ENCODE peak calls at places on chromosome 14, in seven cellular contexts. Z is heart left ventricle, Y is transverse colon, B is breast epithelium, P is adrenal gland, F is tibial nerve, E is gastrocnemius medialis. X is an unnamed sample. For H3K4me1, the result is how much of the 10 kb centered on the place peaks cover.

GRCh38 chr14:91752956-91753355 is 21.1 kb upstream of the CATSPERB start:
- DNase-seq in Y (no peak), F (no peak), Z (no peak), P (no peak), B (no peak), E (no peak), X (no peak)

GRCh38 chr14:36773136-36773540 is 111.5 kb downstream of the PAX9 start:
- DNase-seq in Z (no peak), E (no peak), Y (no peak), P (no peak), B (no peak), F (no peak), X (no peak)

GRCh38 chr14:32620303-32620702 is 291.2 kb downstream of the AKAP6 start:
- DNase-seq in Y (no peak), E (no peak), B (no peak), Z (no peak), P (no peak), F (no peak), X (no peak)

GRCh38 chr14:35883677-35884293 is 57.6 kb downstream of the BRMS1L start:
- DNase-seq in B (no peak), Z (no peak), Y (peak), E (no peak), P (no peak), F (no peak), X (no peak)

GRCh38 chr14:94388896-94389469 is 581 bp upstream of the SERPINA1 start:
- DNase-seq in B (no peak), Z (no peak), Y (no peak), F (no peak), P (no peak), E (no peak), X (no peak)

GRCh38 chr14:83706555-83706954 is 1823.4 kb upstream of the FLRT2 start:
- DNase-seq in P (no peak), F (no peak), Z (no peak), Y (no peak), E (no peak), B (no peak), X (no peak)

GRCh38 chr14:23469906-23470403 is 452 bp downstream of the NGDN start:
- DNase-seq in E (no peak), F (no peak), P (no peak), Z (no peak), Y (no peak), B (no peak), X (no peak)

GRCh38 chr14:88477513-88478250 is 77.1 kb downstream of the PTPN21 start:
- DNase-seq in E (no peak), Y (no peak), B (no peak), F (no peak), P (no peak), Z (no peak), X (no peak)

GRCh38 chr14:104235686-104236085 is 97.3 kb downstream of the KIF26A start:
- DNase-seq in B (no peak), F (no peak), Z (no peak), Y (no peak), P (no peak), E (no peak), X (no peak)

GRCh38 chr14:52730708-52731111 is 744 bp downstream of the STYX start:
- DNase-seq in P (no peak), E (no peak), Z (no peak), F (no peak), B (no peak), Y (no peak), X (no peak)

GRCh38 chr14:88831285-88831684 is 6.8 kb downstream of the TTC8 start:
- DNase-seq in Z (no peak), B (peak), F (no peak), Y (no peak), P (peak), E (no peak), X (no peak)

GRCh38 chr14:67492538-67492937 is 4.0 kb upstream of the TMEM229B start:
- DNase-seq in P (no peak), F (no peak), Z (no peak), Y (no peak), B (no peak), E (no peak), X (no peak)

GRCh38 chr14:36512585-36513003 is 7.4 kb downstream of the NKX2-1 start:
- DNase-seq in P (no peak), B (no peak), E (no peak), Y (no peak), F (no peak), Z (no peak), X (no peak)

DNA sequence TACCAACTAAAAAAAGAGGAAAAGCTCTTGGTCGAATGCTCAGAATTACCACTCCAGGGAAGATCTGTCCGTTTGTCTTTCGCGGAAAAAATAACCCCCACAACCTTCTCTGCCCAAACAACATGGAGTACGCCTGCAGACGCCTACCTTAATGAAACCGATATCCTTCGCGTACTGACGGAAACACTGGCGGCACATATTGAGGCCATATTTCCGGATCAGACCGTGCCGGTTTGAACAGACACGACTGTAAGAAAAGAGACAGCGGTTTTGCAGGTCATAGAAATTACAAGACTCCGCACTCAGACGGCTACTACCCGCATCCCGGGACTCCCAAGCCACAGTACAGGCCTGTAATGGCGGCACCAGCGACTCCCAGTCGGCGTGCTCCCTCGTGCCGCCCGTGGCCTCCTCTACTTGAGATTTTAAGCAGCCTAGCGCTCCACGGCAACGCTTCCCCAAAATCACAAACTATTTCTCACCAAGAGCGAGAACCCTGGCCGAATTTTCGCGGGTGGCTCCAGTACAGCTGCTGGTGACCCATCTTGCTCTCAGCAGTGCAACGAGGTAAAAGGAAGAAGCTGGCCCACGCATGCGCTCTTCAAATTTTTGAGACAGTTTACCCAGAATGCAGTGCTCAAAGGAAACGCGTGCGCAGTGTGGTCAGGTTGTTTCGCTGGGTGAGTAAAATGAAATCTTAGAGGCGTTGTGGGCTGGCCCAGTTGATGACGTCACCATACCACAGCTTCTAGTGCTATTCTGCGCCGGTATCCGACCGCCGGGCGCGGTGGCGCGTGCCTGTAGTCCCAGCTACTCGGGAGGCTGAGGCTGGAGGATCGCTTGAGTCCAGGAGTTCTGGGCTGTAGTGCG is at the start of gene RPS29:
- DNase-seq in Y (peak), F (peak), P (peak), B (peak), Z (peak), E (peak), X (peak)
- TF ChIP-seq POLR2A in Y (peak), F (peak), P (peak), B (peak), Z (peak), E (peak), X (peak)

DNA sequence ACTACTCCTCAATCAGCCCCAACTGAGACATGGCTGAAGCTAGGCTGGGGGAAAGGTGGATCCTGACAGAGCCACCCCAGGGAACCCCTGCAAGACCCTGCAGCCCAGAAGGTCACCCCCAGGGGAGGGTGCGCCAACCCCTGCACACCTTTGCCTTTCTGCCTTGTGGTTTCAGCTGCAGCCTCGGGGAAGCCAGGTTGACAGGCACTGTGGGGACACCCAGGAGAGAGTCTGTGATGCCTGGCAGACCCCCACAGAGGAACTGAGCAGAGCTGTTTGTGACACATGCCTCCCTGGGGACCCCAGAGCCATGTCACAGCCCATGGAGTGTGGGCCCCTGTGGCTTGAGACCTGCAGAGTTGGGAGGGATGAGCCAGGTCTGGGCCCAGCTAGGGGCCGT is 11.8 kb upstream of the HHIPL1 start:
- DNase-seq in Z (no peak), E (no peak), P (no peak), Y (no peak), F (no peak), B (no peak), X (no peak)
- H3K4me1 ChIP-seq in Z (under half), E (under half), P (under half), Y (under half), F (under half), B (under half), X (under half)

DNA sequence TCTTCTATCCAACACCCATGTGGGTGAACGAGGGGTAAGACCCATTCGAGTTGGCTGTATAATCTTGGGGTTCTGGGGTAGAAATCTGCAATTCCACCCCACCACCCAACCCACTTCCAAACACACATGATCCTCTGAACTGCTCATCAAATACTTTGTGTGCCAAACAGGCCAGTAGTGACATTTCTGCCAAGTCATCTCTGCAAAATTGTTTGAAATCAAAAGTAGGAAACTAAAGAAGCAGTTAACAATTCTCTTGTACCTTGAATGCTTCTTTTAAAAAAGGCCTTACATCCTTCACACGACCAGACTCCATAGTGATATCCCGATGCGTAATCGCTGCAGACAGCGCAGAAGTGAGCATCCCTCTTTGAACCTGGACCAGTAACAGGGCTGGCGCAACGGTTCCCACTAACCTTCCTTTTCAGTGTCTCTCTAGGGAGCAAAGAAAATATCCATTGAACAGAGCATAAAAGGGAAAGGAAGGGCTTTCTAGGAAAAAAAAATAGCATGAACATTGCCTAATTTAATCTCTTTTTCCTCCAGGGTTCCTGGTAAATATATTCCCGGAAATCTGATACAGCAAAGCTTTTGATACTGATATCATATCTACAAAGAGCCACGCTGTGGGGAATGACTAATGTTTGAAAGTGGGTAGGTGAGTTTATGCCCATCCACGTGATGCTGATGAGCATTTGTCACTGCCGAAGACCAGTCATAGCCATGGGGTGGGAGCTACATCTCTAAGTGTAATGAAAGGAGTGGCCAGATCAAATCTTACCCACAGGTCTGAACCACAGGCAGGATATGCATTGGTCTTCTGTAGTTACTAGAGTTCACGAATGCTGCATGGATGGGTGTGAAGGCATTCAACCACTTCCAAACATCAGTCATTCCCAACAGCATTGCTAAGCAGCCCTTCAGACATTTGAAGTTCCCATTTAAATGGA is 14.2 kb downstream of the ESR2 start:
- DNase-seq in B (no peak), Y (no peak), F (no peak), E (no peak), Z (no peak), P (no peak), X (no peak)
- TF ChIP-seq POLR2A in B (no peak), Y (no peak), F (no peak), E (no peak), Z (no peak), P (no peak), X (no peak)

DNA sequence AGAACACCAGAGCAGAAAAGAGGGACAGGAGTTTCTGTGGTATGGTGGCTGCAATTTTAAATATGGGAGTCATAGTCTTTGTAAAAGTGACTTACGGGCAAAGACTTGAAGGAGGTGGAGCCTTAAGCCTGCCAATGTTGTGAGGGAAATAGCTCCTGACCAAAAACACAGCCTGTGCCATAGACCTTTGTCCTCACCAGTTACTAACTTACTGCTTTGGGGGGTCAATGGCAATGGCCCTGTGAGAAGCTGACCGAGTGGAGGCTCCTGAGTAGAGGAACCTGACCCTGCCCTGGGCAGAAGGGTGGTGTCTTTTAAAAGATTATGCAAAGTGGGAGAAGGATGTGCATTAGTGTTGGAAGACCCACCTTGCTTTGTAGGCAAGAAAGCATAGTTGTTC is 3.8 kb downstream of the MTHFD1 start:
- DNase-seq in P (no peak), Z (no peak), F (no peak), Y (no peak), B (no peak), E (no peak), X (no peak)
- H3K4me1 ChIP-seq in P (under half), Z (under half), F (under half), Y (under half), B (under half), E (under half), X (under half)